ENCODE peak calls at places on chromosomes 3 and 15, in five cellular contexts. H, E, G, B and D are unnamed samples.

GRCh38 chr3:150447631-150448465 is 39.8 kb downstream of the TSC22D2 start:
- DNase-seq in H (no peak), B (no peak), E (no peak), G (no peak), D (no peak)

GRCh38 chr3:31094048-31094447 is 199.6 kb upstream of the GADL1 start:
- DNase-seq in H (no peak), E (no peak), G (no peak), B (no peak), D (no peak)

GRCh38 chr15:93088200-93088980 is 621 bp downstream of the RGMA start:
- DNase-seq in E (no peak), G (no peak), H (no peak), B (peak), D (peak)

GRCh38 chr15:66842710-66843441 is 140.8 kb downstream of the SMAD6 start:
- DNase-seq in H (no peak), G (no peak), B (peak), E (no peak), D (no peak)

GRCh38 chr15:58077427-58077826 is 11.9 kb upstream of the ALDH1A2 start:
- DNase-seq in E (no peak), G (no peak), H (no peak), B (peak), D (peak)

GRCh38 chr3:49397470-49397869 is 14.3 kb downstream of the RHOA start:
- DNase-seq in B (no peak), E (no peak), G (no peak), H (no peak), D (no peak)

GRCh38 chr15:52105856-52106255 is 6.7 kb downstream of the BCL2L10 start:
- DNase-seq in B (no peak), H (no peak), G (no peak), E (no peak), D (no peak)

GRCh38 chr15:95998935-95999334 is 331.6 kb upstream of the NR2F2 start:
- DNase-seq in B (no peak), E (no peak), G (no peak), H (no peak), D (no peak)

GRCh38 chr3:116291141-116291540 is 154.1 kb downstream of the LSAMP start:
- DNase-seq in B (no peak), E (no peak), H (no peak), G (no peak), D (no peak)

GRCh38 chr3:183378951-183379350 is 49.5 kb downstream of the MCF2L2 start:
- DNase-seq in E (no peak), H (no peak), B (no peak), G (no peak), D (no peak)

GRCh38 chr15:45641374-45641778 is 6.5 kb downstream of the SQOR start:
- DNase-seq in E (no peak), B (no peak), H (no peak), G (peak), D (no peak)

GRCh38 chr15:34799825-34800168 is 4.4 kb upstream of the ACTC1 start:
- DNase-seq in E (no peak), B (no peak), H (no peak), G (no peak), D (no peak)